ENCODE peak calls at places on chromosomes 7 and 10, in six cellular contexts. One of them, this sample, is unnamed.

GRCh38 chr7:109844362-109844761 is 1246.6 kb upstream of the LRRN3 start:
- DNase-seq in adipocyte: peak; percentile 29
- DNase-seq in astrocyte: no peak
- DNase-seq in colonic mucosa: no peak
- DNase-seq in HCT116: peak; percentile 35
- DNase-seq in neural progenitor cell: peak; percentile 8
- DNase-seq in this sample: no peak

GRCh38 chr7:138975343-138976104 is 5.7 kb downstream of the KIAA1549 start:
- DNase-seq in adipocyte: no peak
- DNase-seq in astrocyte: no peak
- DNase-seq in colonic mucosa: no peak
- DNase-seq in HCT116: no peak
- DNase-seq in neural progenitor cell: peak; percentile 72
- DNase-seq in this sample: no peak

GRCh38 chr7:157188091-157188665 is 49.5 kb downstream of the UBE3C start:
- DNase-seq in adipocyte: no peak
- DNase-seq in astrocyte: no peak
- DNase-seq in colonic mucosa: no peak
- DNase-seq in HCT116: no peak
- DNase-seq in neural progenitor cell: no peak
- DNase-seq in this sample: no peak

GRCh38 chr10:71269301-71270288 is 49.5 kb upstream of the SLC29A3 start:
- DNase-seq in adipocyte: peak; percentile 29
- DNase-seq in astrocyte: peak; percentile 45
- DNase-seq in colonic mucosa: no peak
- DNase-seq in HCT116: no peak
- DNase-seq in neural progenitor cell: peak; percentile 68
- DNase-seq in this sample: no peak

GRCh38 chr7:47153076-47153475 is 428.8 kb downstream of the TNS3 start:
- DNase-seq in adipocyte: peak; percentile 73
- DNase-seq in astrocyte: peak; percentile 92
- DNase-seq in colonic mucosa: peak; percentile 34
- DNase-seq in HCT116: no peak
- DNase-seq in neural progenitor cell: no peak
- DNase-seq in this sample: no peak

GRCh38 chr7:72781161-72781560 is 46.8 kb downstream of the TYW1B start:
- DNase-seq in adipocyte: no peak
- DNase-seq in astrocyte: no peak
- DNase-seq in colonic mucosa: no peak
- DNase-seq in HCT116: no peak
- DNase-seq in neural progenitor cell: peak; percentile 2
- DNase-seq in this sample: no peak

GRCh38 chr10:75404335-75405200 is 3.0 kb upstream of the ZNF503 start:
- DNase-seq in adipocyte: peak; percentile 22
- DNase-seq in astrocyte: no peak
- DNase-seq in colonic mucosa: peak; percentile 57
- DNase-seq in HCT116: no peak
- DNase-seq in neural progenitor cell: peak; percentile 80
- DNase-seq in this sample: no peak

GRCh38 chr10:6840766-6841165 is 260.7 kb upstream of the PRKCQ start:
- DNase-seq in adipocyte: peak; percentile 35
- DNase-seq in astrocyte: peak; percentile 75
- DNase-seq in colonic mucosa: no peak
- DNase-seq in HCT116: no peak
- DNase-seq in neural progenitor cell: no peak
- DNase-seq in this sample: no peak

GRCh38 chr7:47882635-47883034 is 65.6 kb downstream of the PKD1L1 start:
- DNase-seq in adipocyte: no peak
- DNase-seq in astrocyte: no peak
- DNase-seq in colonic mucosa: no peak
- DNase-seq in HCT116: no peak
- DNase-seq in neural progenitor cell: no peak
- DNase-seq in this sample: no peak

GRCh38 chr7:92057375-92057774 is 76.9 kb downstream of the CYP51A1 start:
- DNase-seq in adipocyte: no peak
- DNase-seq in astrocyte: no peak
- DNase-seq in colonic mucosa: peak; percentile 84
- DNase-seq in HCT116: no peak
- DNase-seq in neural progenitor cell: peak; percentile 25
- DNase-seq in this sample: no peak

GRCh38 chr10:6383099-6383812 is 180.5 kb downstream of the PFKFB3 start:
- DNase-seq in adipocyte: peak; percentile 79
- DNase-seq in astrocyte: peak; percentile 76
- DNase-seq in colonic mucosa: no peak
- DNase-seq in HCT116: no peak
- DNase-seq in neural progenitor cell: no peak
- DNase-seq in this sample: no peak

GRCh38 chr7:65978891-65979582 is 3.0 kb downstream of the GUSB start:
- DNase-seq in adipocyte: no peak
- DNase-seq in astrocyte: no peak
- DNase-seq in colonic mucosa: no peak
- DNase-seq in HCT116: no peak
- DNase-seq in neural progenitor cell: no peak
- DNase-seq in this sample: no peak

GRCh38 chr10:132815161-132815857 is 29.4 kb upstream of the NKX6-2 start:
- DNase-seq in adipocyte: no peak
- DNase-seq in astrocyte: no peak
- DNase-seq in colonic mucosa: no peak
- DNase-seq in HCT116: no peak
- DNase-seq in neural progenitor cell: no peak
- DNase-seq in this sample: no peak

GRCh38 chr10:77844713-77845454 is 81.7 kb downstream of the DLG5 start:
- DNase-seq in adipocyte: peak; percentile 86
- DNase-seq in astrocyte: peak; percentile 87
- DNase-seq in colonic mucosa: peak; percentile 72
- DNase-seq in HCT116: peak; percentile 38
- DNase-seq in neural progenitor cell: no peak
- DNase-seq in this sample: no peak

GRCh38 chr7:139976055-139976837 is 86.5 kb downstream of the PARP12 start:
- DNase-seq in adipocyte: no peak
- DNase-seq in astrocyte: no peak
- DNase-seq in colonic mucosa: no peak
- DNase-seq in HCT116: no peak
- DNase-seq in neural progenitor cell: no peak
- DNase-seq in this sample: no peak

GRCh38 chr10:87500646-87501048 is 4.0 kb upstream of the MINPP1 start:
- DNase-seq in adipocyte: peak; percentile 5
- DNase-seq in astrocyte: no peak
- DNase-seq in colonic mucosa: peak; percentile 24
- DNase-seq in HCT116: no peak
- DNase-seq in neural progenitor cell: no peak
- DNase-seq in this sample: no peak

GRCh38 chr10:119370972-119371703 is 163.8 kb downstream of the GRK5 start:
- DNase-seq in adipocyte: peak; percentile 96
- DNase-seq in astrocyte: peak; percentile 60
- DNase-seq in colonic mucosa: no peak
- DNase-seq in HCT116: no peak
- DNase-seq in neural progenitor cell: no peak
- DNase-seq in this sample: no peak

DNA sequence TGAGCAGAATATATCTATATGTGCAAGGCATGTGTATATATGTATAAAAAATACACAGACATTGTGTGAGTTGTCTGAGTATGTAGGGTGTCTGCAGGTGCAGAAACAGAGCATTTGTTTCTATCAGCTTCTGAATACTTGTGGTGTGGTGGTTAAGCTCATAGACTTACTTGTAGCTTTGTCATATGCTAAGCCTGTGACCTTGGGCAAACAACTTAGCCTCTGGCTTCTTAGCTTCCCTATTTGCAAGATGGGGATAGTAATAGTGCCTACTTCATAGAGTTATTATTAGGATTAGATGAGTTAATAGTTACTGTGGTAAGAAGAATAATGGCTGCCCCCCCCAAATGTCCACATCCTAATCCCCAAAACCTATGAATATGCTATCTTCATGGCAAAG is 28.2 kb upstream of the PAX2 start:
- DNase-seq in adipocyte: no peak
- DNase-seq in astrocyte: no peak
- DNase-seq in colonic mucosa: no peak
- DNase-seq in HCT116: no peak
- DNase-seq in neural progenitor cell: no peak
- DNase-seq in this sample: no peak
- H3K9ac ChIP-seq in adipocyte: no peak overlapping the region
- H3K9ac ChIP-seq in astrocyte: no peak overlapping the region
- H3K9ac ChIP-seq in colonic mucosa: no peak overlapping the region
- H3K9ac ChIP-seq in HCT116: no peak overlapping the region
- H3K9ac ChIP-seq in neural progenitor cell: no peak overlapping the region
- H3K9ac ChIP-seq in this sample: no peak overlapping the region

GRCh38 chr7:134870781-134871180 is 91.3 kb downstream of the CALD1 start:
- DNase-seq in adipocyte: no peak
- DNase-seq in astrocyte: no peak
- DNase-seq in colonic mucosa: no peak
- DNase-seq in HCT116: no peak
- DNase-seq in neural progenitor cell: no peak
- DNase-seq in this sample: no peak

GRCh38 chr7:134866581-134866980 is 87.1 kb downstream of the CALD1 start:
- DNase-seq in adipocyte: peak; percentile 75
- DNase-seq in astrocyte: no peak
- DNase-seq in colonic mucosa: no peak
- DNase-seq in HCT116: no peak
- DNase-seq in neural progenitor cell: peak; percentile 49
- DNase-seq in this sample: no peak

GRCh38 chr7:134874407-134874806 is 95.0 kb downstream of the CALD1 start:
- DNase-seq in adipocyte: no peak
- DNase-seq in astrocyte: no peak
- DNase-seq in colonic mucosa: no peak
- DNase-seq in HCT116: no peak
- DNase-seq in neural progenitor cell: no peak
- DNase-seq in this sample: no peak

GRCh38 chr7:134873253-134873652 is 93.8 kb downstream of the CALD1 start:
- DNase-seq in adipocyte: peak; percentile 57
- DNase-seq in astrocyte: no peak
- DNase-seq in colonic mucosa: no peak
- DNase-seq in HCT116: no peak
- DNase-seq in neural progenitor cell: no peak
- DNase-seq in this sample: no peak

GRCh38 chr7:134870156-134870555 is 90.7 kb downstream of the CALD1 start:
- DNase-seq in adipocyte: no peak
- DNase-seq in astrocyte: no peak
- DNase-seq in colonic mucosa: no peak
- DNase-seq in HCT116: no peak
- DNase-seq in neural progenitor cell: no peak
- DNase-seq in this sample: no peak
- H3K4me1 ChIP-seq in adipocyte: peaks cover 34% of the 10 kb centered on the region
- H3K4me1 ChIP-seq in astrocyte: peaks cover 26% of the 10 kb centered on the region
- H3K4me1 ChIP-seq in colonic mucosa: no peaks in the 10 kb centered on the region
- H3K4me1 ChIP-seq in HCT116: peaks cover 2% of the 10 kb centered on the region
- H3K4me1 ChIP-seq in neural progenitor cell: peaks cover 20% of the 10 kb centered on the region
- H3K4me1 ChIP-seq in this sample: no peaks in the 10 kb centered on the region

DNA sequence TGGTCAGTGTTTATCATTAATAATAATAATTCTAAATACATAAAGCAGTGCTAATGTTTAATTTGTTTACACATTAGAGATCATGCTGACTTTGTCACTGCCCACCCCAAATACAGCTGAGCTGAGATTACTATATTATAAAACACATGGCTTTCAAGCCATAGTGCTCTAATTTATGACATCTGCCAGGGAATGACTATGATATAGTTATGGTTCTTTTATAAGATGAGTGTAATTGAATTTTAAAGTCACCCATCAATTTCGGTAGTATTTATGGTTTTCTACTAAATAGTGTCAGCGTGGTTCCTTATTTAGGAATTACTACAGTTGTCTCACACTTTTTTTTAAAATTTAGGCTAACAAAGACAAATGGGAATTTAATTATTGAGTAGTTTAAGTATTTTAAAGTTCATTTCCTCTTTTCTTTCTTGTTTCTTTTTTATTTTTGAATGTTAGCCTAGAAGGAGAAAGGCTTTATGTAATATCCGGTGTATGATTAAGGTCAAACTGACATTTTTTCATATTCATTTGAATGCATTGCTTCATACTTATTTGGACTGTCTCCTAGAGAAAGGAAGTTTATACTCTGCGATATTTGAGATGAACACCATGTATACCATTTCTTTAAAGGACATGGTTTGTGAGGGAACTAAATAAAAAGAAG is 3.9 kb downstream of the CDK14 start:
- DNase-seq in adipocyte: peak; percentile 53
- DNase-seq in astrocyte: no peak
- DNase-seq in colonic mucosa: no peak
- DNase-seq in HCT116: no peak
- DNase-seq in neural progenitor cell: no peak
- DNase-seq in this sample: peak; percentile 81
- H3K9ac ChIP-seq in adipocyte: peak overlapping the region; percentile 49
- H3K9ac ChIP-seq in astrocyte: no peak overlapping the region
- H3K9ac ChIP-seq in colonic mucosa: no peak overlapping the region
- H3K9ac ChIP-seq in HCT116: no peak overlapping the region
- H3K9ac ChIP-seq in neural progenitor cell: no peak overlapping the region
- H3K9ac ChIP-seq in this sample: peak overlapping the region; percentile 0

DNA sequence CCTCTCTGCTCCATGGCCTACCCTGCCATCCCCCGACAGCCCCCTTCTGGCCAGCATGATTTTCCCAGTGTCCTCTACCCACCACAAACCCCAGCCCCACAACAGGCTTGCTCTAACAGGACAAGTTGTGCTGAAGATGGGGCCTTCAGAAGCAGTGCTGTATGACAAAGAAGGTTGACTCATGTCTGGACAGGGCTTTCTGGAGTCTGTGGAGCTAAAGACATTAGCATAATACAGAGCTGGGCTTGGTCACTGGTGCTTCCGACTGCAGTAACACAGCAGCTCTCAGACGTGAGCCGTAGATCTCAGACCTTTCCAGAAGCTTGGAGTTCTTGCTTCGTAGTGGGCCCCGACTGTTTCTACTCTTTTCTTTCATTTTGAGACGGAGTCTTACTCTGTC is 100.5 kb downstream of the GTF2IRD1 start:
- DNase-seq in adipocyte: no peak
- DNase-seq in astrocyte: no peak
- DNase-seq in colonic mucosa: no peak
- DNase-seq in HCT116: no peak
- DNase-seq in neural progenitor cell: no peak
- DNase-seq in this sample: no peak
- H3K4me1 ChIP-seq in adipocyte: peaks cover 4% of the 10 kb centered on the region
- H3K4me1 ChIP-seq in astrocyte: no peaks in the 10 kb centered on the region
- H3K4me1 ChIP-seq in colonic mucosa: no peaks in the 10 kb centered on the region
- H3K4me1 ChIP-seq in HCT116: no peaks in the 10 kb centered on the region
- H3K4me1 ChIP-seq in neural progenitor cell: no peaks in the 10 kb centered on the region
- H3K4me1 ChIP-seq in this sample: no peaks in the 10 kb centered on the region

GRCh38 chr7:100676501-100677306 is 3.2 kb downstream of the GNB2 start:
- DNase-seq in adipocyte: no peak
- DNase-seq in astrocyte: no peak
- DNase-seq in colonic mucosa: no peak
- DNase-seq in HCT116: no peak
- DNase-seq in neural progenitor cell: no peak
- DNase-seq in this sample: no peak
- H3K9ac ChIP-seq in adipocyte: peak overlapping the region; percentile 62
- H3K9ac ChIP-seq in astrocyte: peak overlapping the region; percentile 92
- H3K9ac ChIP-seq in colonic mucosa: peak overlapping the region; percentile 93
- H3K9ac ChIP-seq in HCT116: no peak overlapping the region
- H3K9ac ChIP-seq in neural progenitor cell: no peak overlapping the region
- H3K9ac ChIP-seq in this sample: peak overlapping the region; percentile 100

GRCh38 chr10:67608001-67608400 is 88.0 kb downstream of the CTNNA3 start:
- DNase-seq in adipocyte: no peak
- DNase-seq in astrocyte: no peak
- DNase-seq in colonic mucosa: no peak
- DNase-seq in HCT116: no peak
- DNase-seq in neural progenitor cell: no peak
- DNase-seq in this sample: no peak
- H3K4me1 ChIP-seq in adipocyte: no peaks in the 10 kb centered on the region
- H3K4me1 ChIP-seq in astrocyte: peaks cover 33% of the 10 kb centered on the region
- H3K4me1 ChIP-seq in colonic mucosa: no peaks in the 10 kb centered on the region
- H3K4me1 ChIP-seq in HCT116: peaks cover 22% of the 10 kb centered on the region
- H3K4me1 ChIP-seq in neural progenitor cell: peaks cover 17% of the 10 kb centered on the region
- H3K4me1 ChIP-seq in this sample: no peaks in the 10 kb centered on the region

GRCh38 chr7:13979671-13980438 is 9.6 kb downstream of the ETV1 start:
- DNase-seq in adipocyte: peak; percentile 85
- DNase-seq in astrocyte: peak; percentile 58
- DNase-seq in colonic mucosa: no peak
- DNase-seq in HCT116: no peak
- DNase-seq in neural progenitor cell: no peak
- DNase-seq in this sample: no peak
- H3K9ac ChIP-seq in adipocyte: peak overlapping the region; percentile 44
- H3K9ac ChIP-seq in astrocyte: peak overlapping the region; percentile 25
- H3K9ac ChIP-seq in colonic mucosa: no peak overlapping the region
- H3K9ac ChIP-seq in HCT116: no peak overlapping the region
- H3K9ac ChIP-seq in neural progenitor cell: no peak overlapping the region
- H3K9ac ChIP-seq in this sample: no peak overlapping the region